ENCODE peak calls at places on chromosomes 3 and 15, in four cellular contexts. One of them, this sample, is unnamed.

GRCh38 chr3:171809513-171810277 is 588 bp downstream of the PLD1 start:
- DNase-seq in lower leg skin: peak
- DNase-seq in esophagus squamous epithelium: no peak
- DNase-seq in GM20000: peak
- DNase-seq in this sample: peak

GRCh38 chr3:71584216-71585061 is 911 bp upstream of the FOXP1 start:
- DNase-seq in lower leg skin: peak
- DNase-seq in esophagus squamous epithelium: no peak
- DNase-seq in GM20000: peak
- DNase-seq in this sample: peak

GRCh38 chr15:51128701-51129100 is 34.0 kb upstream of the TNFAIP8L3 start:
- DNase-seq in lower leg skin: no peak
- DNase-seq in esophagus squamous epithelium: no peak
- DNase-seq in GM20000: no peak
- DNase-seq in this sample: no peak

GRCh38 chr15:38564557-38565286 is at the start of gene RASGRP1:
- DNase-seq in lower leg skin: peak
- DNase-seq in esophagus squamous epithelium: no peak
- DNase-seq in GM20000: peak
- DNase-seq in this sample: peak

GRCh38 chr15:50979041-50979440 is 70.6 kb downstream of the AP4E1 start:
- DNase-seq in lower leg skin: no peak
- DNase-seq in esophagus squamous epithelium: no peak
- DNase-seq in GM20000: no peak
- DNase-seq in this sample: peak

GRCh38 chr15:78374436-78375393 is 34.6 kb downstream of the CRABP1 start:
- DNase-seq in lower leg skin: peak
- DNase-seq in esophagus squamous epithelium: no peak
- DNase-seq in GM20000: no peak
- DNase-seq in this sample: no peak

GRCh38 chr15:32909431-32909830 is 191.6 kb downstream of the GREM1 start:
- DNase-seq in lower leg skin: no peak
- DNase-seq in esophagus squamous epithelium: no peak
- DNase-seq in GM20000: no peak
- DNase-seq in this sample: peak

GRCh38 chr3:16548721-16549120 is 35.2 kb upstream of the RFTN1 start:
- DNase-seq in lower leg skin: no peak
- DNase-seq in esophagus squamous epithelium: no peak
- DNase-seq in GM20000: no peak
- DNase-seq in this sample: peak

GRCh38 chr3:172612871-172613678 is 89.8 kb upstream of the TNFSF10 start:
- DNase-seq in lower leg skin: no peak
- DNase-seq in esophagus squamous epithelium: no peak
- DNase-seq in GM20000: no peak
- DNase-seq in this sample: no peak

GRCh38 chr3:119349353-119349752 is 55.2 kb downstream of the ARHGAP31 start:
- DNase-seq in lower leg skin: no peak
- DNase-seq in esophagus squamous epithelium: no peak
- DNase-seq in GM20000: no peak
- DNase-seq in this sample: peak

GRCh38 chr3:191473766-191474198 is 12.8 kb downstream of the PYDC2 start:
- DNase-seq in lower leg skin: no peak
- DNase-seq in esophagus squamous epithelium: no peak
- DNase-seq in GM20000: no peak
- DNase-seq in this sample: no peak